ENCODE peak calls at places on chromosomes 3 and 15, in eight cellular contexts. A, K, R, S, P, X, Y and U are unnamed samples.

GRCh38 chr15:57384816-57385215 is 8.5 kb downstream of the CGNL1 start:
- DNase-seq in R (no peak), A (no peak), P (no peak), Y (no peak), X (no peak), S (peak), K (no peak), U (no peak)

GRCh38 chr3:36904641-36905040 is 40.2 kb downstream of the TRANK1 start:
- DNase-seq in P (no peak), K (no peak), S (peak), Y (no peak), R (no peak), X (no peak), A (no peak), U (no peak)

GRCh38 chr15:41125950-41126642 is 10.0 kb upstream of the INO80 start:
- DNase-seq in Y (no peak), K (no peak), X (no peak), S (no peak), R (no peak), A (no peak), P (no peak), U (no peak)

GRCh38 chr3:126113238-126113555 is 29.3 kb upstream of the SLC41A3 start:
- DNase-seq in P (no peak), K (peak), S (no peak), A (no peak), Y (peak), R (no peak), X (no peak), U (no peak)

GRCh38 chr3:159128628-159129027 is 326.8 kb downstream of the MFSD1 start:
- DNase-seq in Y (no peak), P (no peak), S (peak), R (no peak), X (no peak), A (no peak), K (no peak), U (no peak)

GRCh38 chr15:74432968-74433591 is 678 bp downstream of the SEMA7A start:
- DNase-seq in S (no peak), Y (peak), P (no peak), X (no peak), K (no peak), A (no peak), R (no peak), U (no peak)

GRCh38 chr3:8635625-8636024 is 9.0 kb downstream of the SSUH2 start:
- DNase-seq in P (no peak), A (no peak), R (no peak), X (no peak), K (no peak), S (no peak), Y (no peak), U (no peak)

GRCh38 chr3:58291671-58292338 is 14.2 kb upstream of the RPP14 start:
- DNase-seq in R (no peak), P (no peak), Y (no peak), S (no peak), K (no peak), A (no peak), X (no peak), U (no peak)

GRCh38 chr3:58260733-58261132 is 23.1 kb downstream of the ABHD6 start:
- DNase-seq in P (no peak), A (no peak), R (no peak), S (no peak), K (no peak), Y (no peak), X (no peak), U (no peak)

GRCh38 chr15:64343841-64344240 is 12.1 kb downstream of the CSNK1G1 start:
- DNase-seq in A (no peak), P (no peak), X (no peak), S (no peak), R (no peak), K (no peak), Y (no peak), U (no peak)

GRCh38 chr3:11904157-11904556 is 57.5 kb upstream of the TAMM41 start:
- DNase-seq in P (no peak), K (no peak), R (no peak), Y (no peak), X (no peak), S (no peak), A (no peak), U (no peak)

GRCh38 chr3:43638594-43639447 is 17.0 kb upstream of the ANO10 start:
- DNase-seq in P (no peak), S (no peak), R (peak), A (no peak), X (no peak), K (no peak), Y (no peak), U (no peak)

GRCh38 chr15:35206060-35206675 is 121.1 kb upstream of the NANOGP8 start:
- DNase-seq in X (no peak), P (no peak), A (no peak), S (peak), K (no peak), Y (no peak), R (no peak), U (peak)

GRCh38 chr3:58667704-58668103 is 1.1 kb upstream of the FAM3D start:
- DNase-seq in A (no peak), Y (no peak), S (no peak), P (no peak), R (peak), X (no peak), K (no peak), U (no peak)

GRCh38 chr3:51815614-51816013 is 36.6 kb upstream of the IQCF6 start:
- DNase-seq in S (no peak), R (no peak), Y (no peak), A (no peak), P (no peak), X (no peak), K (no peak), U (no peak)

GRCh38 chr3:176521531-176522175 is 675.6 kb downstream of the TBL1XR1 start:
- DNase-seq in R (no peak), S (peak), Y (no peak), A (no peak), P (no peak), K (no peak), X (no peak), U (peak)

GRCh38 chr3:186807231-186807630 is 949 bp upstream of the RFC4 start:
- DNase-seq in R (no peak), S (no peak), P (no peak), Y (no peak), K (no peak), X (no peak), A (no peak), U (no peak)

GRCh38 chr15:60575995-60576394 is 97.1 kb upstream of the ICE2 start:
- DNase-seq in X (no peak), Y (no peak), K (no peak), A (no peak), S (no peak), R (no peak), P (no peak), U (no peak)

GRCh38 chr3:19970289-19970688 is 23.4 kb downstream of the RAB5A start:
- DNase-seq in P (no peak), S (peak), Y (no peak), K (no peak), X (no peak), R (no peak), A (no peak), U (no peak)

GRCh38 chr3:15331606-15332404 is 581 bp downstream of the SH3BP5 start:
- DNase-seq in A (peak), P (peak), S (peak), K (peak), R (peak), X (peak), Y (peak), U (no peak)

GRCh38 chr3:72165337-72165736 is 380.4 kb upstream of the PROK2 start:
- DNase-seq in K (no peak), S (no peak), X (no peak), P (no peak), R (no peak), A (no peak), Y (no peak), U (no peak)

GRCh38 chr15:65059369-65059750 is 8.4 kb downstream of the RASL12 start:
- DNase-seq in R (no peak), S (no peak), P (no peak), A (no peak), K (no peak), Y (no peak), X (no peak), U (no peak)

GRCh38 chr3:42900226-42900625 is 5.7 kb upstream of the ZNF662 start:
- DNase-seq in Y (no peak), S (no peak), K (no peak), X (no peak), R (no peak), P (no peak), A (no peak), U (no peak)

GRCh38 chr3:52242039-52242438 is 3.1 kb upstream of the TWF2 start:
- DNase-seq in X (no peak), S (no peak), R (no peak), Y (no peak), A (no peak), P (no peak), K (no peak), U (no peak)

GRCh38 chr3:185250653-185251052 is 3.2 kb downstream of the EHHADH start:
- DNase-seq in R (no peak), K (no peak), A (no peak), X (no peak), Y (no peak), S (no peak), P (no peak), U (no peak)

GRCh38 chr3:194137314-194138097 is 1.6 kb downstream of the HES1 start:
- DNase-seq in P (peak), S (peak), A (peak), R (peak), K (peak), X (peak), Y (peak), U (no peak)

GRCh38 chr3:37712387-37712786 is 149.3 kb upstream of the CTDSPL start:
- DNase-seq in X (no peak), S (no peak), R (no peak), A (no peak), K (no peak), Y (no peak), P (no peak), U (no peak)

GRCh38 chr15:79682851-79683288 is 213.9 kb downstream of the MTHFS start:
- DNase-seq in X (no peak), K (no peak), P (no peak), Y (no peak), S (peak), R (no peak), A (no peak), U (no peak)

DNA sequence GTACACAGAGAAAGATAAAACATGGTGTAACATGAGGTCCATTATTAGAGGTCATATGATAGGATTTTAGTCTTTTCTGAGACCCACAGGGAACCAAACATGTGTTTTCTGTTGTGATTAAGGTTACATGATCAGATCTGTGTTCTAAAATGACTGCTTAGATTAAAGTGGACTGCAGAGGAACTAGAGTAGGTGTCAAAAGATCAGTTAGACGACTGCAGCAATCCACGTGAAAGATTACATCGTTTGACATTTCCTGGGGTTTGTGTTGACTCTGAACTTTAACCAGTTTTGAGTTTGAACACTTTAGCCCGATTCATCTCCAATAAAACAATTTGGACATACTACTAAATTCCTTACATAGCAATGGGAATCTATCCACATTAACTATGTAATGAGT is 5.1 kb downstream of the MIX23 start:
- DNase-seq in X (no peak), A (no peak), S (no peak), K (no peak), P (no peak), Y (no peak), R (no peak), U (no peak)
- H3K4me3 ChIP-seq in X (no peak), A (no peak), S (no peak), K (no peak), P (no peak), Y (no peak), R (no peak), U (no peak)

GRCh38 chr3:61172684-61173083 is 78.6 kb downstream of the FHIT start:
- DNase-seq in S (no peak), K (no peak), X (no peak), P (no peak), Y (no peak), R (no peak), A (no peak), U (no peak)
- TF ChIP-seq CTCF in S (no peak), K (no peak), X (no peak), P (no peak), Y (no peak), R (no peak), A (no peak), U (no peak)

GRCh38 chr3:123448503-123449091 is at the start of gene ADCY5:
- DNase-seq in S (no peak), X (peak), R (no peak), P (peak), Y (peak), A (peak), K (peak), U (no peak)

GRCh38 chr3:123447749-123448502 is 964 bp downstream of the ADCY5 start:
- DNase-seq in P (no peak), K (peak), R (peak), X (peak), S (no peak), A (peak), Y (no peak), U (no peak)

GRCh38 chr3:123446210-123446609 is 2.7 kb downstream of the ADCY5 start:
- DNase-seq in K (no peak), S (no peak), Y (no peak), R (no peak), A (no peak), P (no peak), X (no peak), U (no peak)

GRCh38 chr3:123446610-123447109 is 2.2 kb downstream of the ADCY5 start:
- DNase-seq in K (no peak), P (no peak), R (no peak), A (no peak), S (no peak), Y (no peak), X (no peak), U (no peak)

DNA sequence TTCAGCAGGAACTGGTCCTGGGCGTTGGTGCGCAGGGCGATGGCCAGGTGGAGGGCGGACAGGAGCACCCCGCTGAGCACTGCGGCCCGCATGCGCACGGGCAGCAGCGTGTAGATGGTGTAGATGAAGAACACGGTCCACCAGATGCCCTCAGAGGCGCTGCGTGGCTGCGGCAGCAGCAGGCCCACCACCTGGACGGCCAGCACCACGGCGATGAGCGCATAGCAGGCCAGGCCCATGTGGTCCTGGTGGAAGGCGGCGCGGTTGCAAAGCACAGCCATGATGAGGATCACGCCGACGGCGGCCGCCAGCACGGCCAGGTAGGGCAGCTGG is 1.5 kb downstream of the ADCY5 start:
- DNase-seq in R (no peak), A (peak), K (no peak), Y (no peak), P (no peak), X (no peak), S (no peak), U (no peak)
- H3K4me3 ChIP-seq in R (peak), A (peak), K (peak), Y (no peak), P (no peak), X (peak), S (no peak), U (no peak)

DNA sequence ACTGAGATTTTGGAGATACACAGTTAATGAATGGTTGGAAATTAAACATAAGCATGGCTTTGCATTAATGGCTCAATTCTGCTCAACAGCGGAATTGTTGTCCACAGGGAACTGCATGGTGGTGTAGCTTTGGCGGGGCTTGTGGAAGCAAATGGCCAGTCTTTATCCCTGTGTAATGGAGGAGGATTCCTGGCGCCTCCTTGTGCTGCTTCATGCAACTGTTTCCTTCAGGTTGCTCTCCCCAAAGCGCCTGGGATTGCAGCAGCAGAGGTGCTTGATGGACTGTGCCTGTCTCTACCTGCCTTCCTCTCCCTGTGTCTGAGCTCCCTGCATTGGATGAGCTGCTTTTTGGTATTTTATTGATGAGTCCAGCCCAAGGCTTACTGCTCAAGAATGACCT is 72.9 kb upstream of the NDN start:
- DNase-seq in X (no peak), A (no peak), S (no peak), Y (no peak), P (no peak), K (no peak), R (no peak), U (no peak)
- TF ChIP-seq CTCF in X (no peak), A (no peak), S (no peak), Y (no peak), P (no peak), K (no peak), R (no peak), U (no peak)

DNA sequence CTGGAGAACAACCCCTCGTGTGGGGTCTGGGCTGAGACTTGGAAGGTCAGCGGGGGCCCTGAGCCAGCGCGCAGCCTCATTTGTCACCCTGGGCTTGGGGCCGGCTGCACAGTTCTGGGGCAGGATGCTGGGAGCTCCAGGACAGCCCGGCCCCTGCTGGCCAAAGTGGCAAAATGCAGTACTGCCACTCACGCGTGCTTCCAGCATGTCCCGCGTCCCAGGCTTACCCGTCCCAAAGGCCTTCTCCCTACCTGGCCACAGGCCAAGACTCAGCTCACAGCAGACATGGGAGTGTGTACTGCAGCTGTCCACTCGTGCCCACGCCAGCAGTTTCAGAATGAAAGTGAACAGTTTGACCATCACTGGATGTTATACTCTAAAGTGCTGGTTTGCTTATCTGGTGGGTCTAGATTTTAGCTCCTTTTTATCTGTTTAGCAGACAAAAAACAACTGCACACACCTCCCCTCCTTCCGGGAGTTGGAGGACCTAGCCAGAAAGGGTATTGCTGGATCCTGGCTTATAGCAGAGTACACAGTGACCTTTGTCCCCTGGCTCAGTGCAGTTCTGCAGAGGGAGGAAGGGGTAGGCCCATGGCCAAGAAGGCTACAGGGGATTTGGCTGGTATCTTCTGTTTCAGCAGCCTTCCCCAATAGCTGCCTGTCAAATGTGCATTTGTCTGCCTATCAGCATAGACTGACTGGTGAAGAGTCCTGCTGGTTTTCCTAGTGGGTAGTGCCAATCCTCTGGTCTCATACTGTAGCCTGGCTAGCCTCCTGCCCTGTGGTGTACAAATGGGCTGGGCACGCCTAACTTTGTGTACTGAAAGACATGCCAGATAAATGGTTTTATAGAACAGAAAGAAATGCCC is 23.2 kb upstream of the IP6K2 start:
- DNase-seq in K (peak), Y (peak), S (peak), P (peak), X (peak), A (peak), R (peak), U (peak)
- H3K4me3 ChIP-seq in K (no peak), Y (no peak), S (no peak), P (no peak), X (no peak), A (peak), R (peak), U (no peak)

GRCh38 chr3:127747751-127748521 is 74.4 kb downstream of the MGLL start:
- DNase-seq in K (peak), S (peak), A (peak), Y (peak), X (no peak), R (peak), P (no peak), U (peak)
- TF ChIP-seq CTCF in K (peak), S (peak), A (no peak), Y (no peak), X (no peak), R (no peak), P (peak), U (no peak)